ENCODE peak calls at places on chromosomes 6 and 20, in five cellular contexts. One of them, this sample, is unnamed.

GRCh38 chr20:39670987-39671386 is 708.8 kb downstream of the DHX35 start:
- DNase-seq in AG10803: no peak
- DNase-seq in fibroblast of mammary gland: no peak
- DNase-seq in GM13976: no peak
- DNase-seq in tibial artery: no peak
- DNase-seq in this sample: no peak

GRCh38 chr6:113137411-113137810 is 719.7 kb upstream of the MARCKS start:
- DNase-seq in AG10803: no peak
- DNase-seq in fibroblast of mammary gland: peak; percentile 31
- DNase-seq in GM13976: no peak
- DNase-seq in tibial artery: no peak
- DNase-seq in this sample: no peak

GRCh38 chr6:170450946-170451761 is 102.0 kb downstream of the PSMB1 start:
- DNase-seq in AG10803: no peak
- DNase-seq in fibroblast of mammary gland: no peak
- DNase-seq in GM13976: peak; percentile 26
- DNase-seq in tibial artery: no peak
- DNase-seq in this sample: no peak

GRCh38 chr6:81894286-81894685 is 141.8 kb upstream of the TENT5A start:
- DNase-seq in AG10803: peak; percentile 85
- DNase-seq in fibroblast of mammary gland: peak; percentile 85
- DNase-seq in GM13976: no peak
- DNase-seq in tibial artery: peak; percentile 31
- DNase-seq in this sample: no peak

GRCh38 chr6:75210885-75211739 is 5.3 kb upstream of the COL12A1 start:
- DNase-seq in AG10803: peak; percentile 73
- DNase-seq in fibroblast of mammary gland: peak; percentile 78
- DNase-seq in GM13976: peak; percentile 45
- DNase-seq in tibial artery: peak; percentile 57
- DNase-seq in this sample: peak; percentile 67

GRCh38 chr6:31049518-31049917 is 39.2 kb downstream of the MUC22 start:
- DNase-seq in AG10803: peak; percentile 12
- DNase-seq in fibroblast of mammary gland: peak; percentile 54
- DNase-seq in GM13976: no peak
- DNase-seq in tibial artery: no peak
- DNase-seq in this sample: no peak

GRCh38 chr6:11275598-11275997 is 43.1 kb upstream of the NEDD9 start:
- DNase-seq in AG10803: no peak
- DNase-seq in fibroblast of mammary gland: no peak
- DNase-seq in GM13976: peak; percentile 77
- DNase-seq in tibial artery: no peak
- DNase-seq in this sample: no peak

GRCh38 chr6:44475779-44476434 is 88.4 kb downstream of the CDC5L start:
- DNase-seq in AG10803: peak; percentile 65
- DNase-seq in fibroblast of mammary gland: peak; percentile 71
- DNase-seq in GM13976: peak; percentile 92
- DNase-seq in tibial artery: peak; percentile 72
- DNase-seq in this sample: peak; percentile 65

GRCh38 chr6:162119349-162119748 is 608.2 kb downstream of the PRKN start:
- DNase-seq in AG10803: peak; percentile 59
- DNase-seq in fibroblast of mammary gland: peak; percentile 60
- DNase-seq in GM13976: no peak
- DNase-seq in tibial artery: peak; percentile 42
- DNase-seq in this sample: no peak
- TF ChIP-seq CTCF in AG10803: peak; percentile 43
- TF ChIP-seq CTCF in fibroblast of mammary gland: peak; percentile 25
- TF ChIP-seq CTCF in GM13976: no peak
- TF ChIP-seq CTCF in tibial artery: no peak
- TF ChIP-seq CTCF in this sample: no peak

DNA sequence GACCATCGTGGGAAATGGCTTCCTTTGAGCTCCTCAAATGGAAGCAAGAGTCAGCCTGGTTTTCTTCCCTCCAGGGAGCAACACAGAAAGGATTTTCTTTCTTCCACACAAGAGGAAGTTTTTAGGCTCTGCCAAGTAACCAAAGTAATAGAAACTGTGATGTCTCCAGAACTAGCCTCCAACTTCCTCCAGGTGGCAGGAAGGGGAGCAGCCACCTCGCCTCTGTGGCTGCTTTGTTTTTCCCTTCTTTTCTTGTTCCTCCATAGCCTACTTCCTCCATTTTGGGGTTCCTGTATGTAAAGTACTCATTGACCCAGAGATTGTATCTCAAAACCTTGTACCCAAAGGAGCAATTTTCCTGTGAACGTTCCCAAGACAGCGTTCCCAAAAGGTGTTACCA is 32.7 kb upstream of the CCR6 start:
- DNase-seq in AG10803: no peak
- DNase-seq in fibroblast of mammary gland: no peak
- DNase-seq in GM13976: no peak
- DNase-seq in tibial artery: no peak
- DNase-seq in this sample: no peak
- TF ChIP-seq CTCF in AG10803: no peak
- TF ChIP-seq CTCF in fibroblast of mammary gland: no peak
- TF ChIP-seq CTCF in GM13976: no peak
- TF ChIP-seq CTCF in tibial artery: no peak
- TF ChIP-seq CTCF in this sample: no peak

DNA sequence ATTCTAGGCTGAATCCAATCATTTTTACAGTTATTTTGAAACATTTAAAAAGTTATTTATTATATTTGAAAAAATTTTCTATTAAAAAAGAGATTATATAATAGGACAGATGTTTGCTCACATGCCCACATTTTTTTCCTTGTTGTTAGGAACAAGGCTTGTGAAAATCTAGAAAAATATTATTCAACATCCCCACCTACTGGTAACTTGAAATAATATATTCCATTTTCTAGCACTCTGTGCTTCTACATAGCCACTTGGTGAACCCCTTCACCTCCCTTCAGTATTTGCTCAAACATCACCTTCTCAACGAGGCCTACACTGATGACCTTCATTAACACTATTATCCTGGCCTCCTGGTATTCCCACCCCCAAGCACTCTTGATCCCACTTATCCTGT is 18.4 kb upstream of the GPRC6A start:
- DNase-seq in AG10803: peak; percentile 33
- DNase-seq in fibroblast of mammary gland: peak; percentile 52
- DNase-seq in GM13976: peak; percentile 18
- DNase-seq in tibial artery: no peak
- DNase-seq in this sample: peak; percentile 57
- TF ChIP-seq CTCF in AG10803: peak; percentile 37
- TF ChIP-seq CTCF in fibroblast of mammary gland: peak; percentile 23
- TF ChIP-seq CTCF in GM13976: no peak
- TF ChIP-seq CTCF in tibial artery: no peak
- TF ChIP-seq CTCF in this sample: peak; percentile 71

DNA sequence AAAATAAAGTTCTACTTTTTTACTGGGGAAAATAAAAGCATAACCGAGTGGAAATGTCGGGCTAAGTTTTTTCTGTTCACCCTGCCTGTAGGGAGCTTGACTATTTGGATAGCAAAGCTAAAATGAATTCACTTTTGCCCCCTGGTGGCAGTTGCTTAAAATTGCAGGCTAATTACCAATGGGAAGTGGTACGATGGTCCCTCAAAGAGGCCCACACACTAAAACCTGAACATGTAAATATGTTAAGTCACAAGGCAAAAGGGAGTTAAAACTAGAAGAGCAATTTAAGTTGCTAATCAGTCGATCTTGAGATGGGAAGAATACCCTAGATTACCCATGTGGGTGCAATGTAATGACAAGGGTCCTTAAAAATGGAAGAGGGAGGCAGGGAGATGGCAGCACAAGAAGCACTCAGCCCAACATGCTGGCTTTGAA is 916 bp upstream of the SUN5 start:
- DNase-seq in AG10803: no peak
- DNase-seq in fibroblast of mammary gland: peak; percentile 25
- DNase-seq in GM13976: no peak
- DNase-seq in tibial artery: no peak
- DNase-seq in this sample: no peak
- TF ChIP-seq CTCF in AG10803: peak; percentile 35
- TF ChIP-seq CTCF in fibroblast of mammary gland: peak; percentile 53
- TF ChIP-seq CTCF in GM13976: no peak
- TF ChIP-seq CTCF in tibial artery: peak; percentile 7
- TF ChIP-seq CTCF in this sample: peak; percentile 83

DNA sequence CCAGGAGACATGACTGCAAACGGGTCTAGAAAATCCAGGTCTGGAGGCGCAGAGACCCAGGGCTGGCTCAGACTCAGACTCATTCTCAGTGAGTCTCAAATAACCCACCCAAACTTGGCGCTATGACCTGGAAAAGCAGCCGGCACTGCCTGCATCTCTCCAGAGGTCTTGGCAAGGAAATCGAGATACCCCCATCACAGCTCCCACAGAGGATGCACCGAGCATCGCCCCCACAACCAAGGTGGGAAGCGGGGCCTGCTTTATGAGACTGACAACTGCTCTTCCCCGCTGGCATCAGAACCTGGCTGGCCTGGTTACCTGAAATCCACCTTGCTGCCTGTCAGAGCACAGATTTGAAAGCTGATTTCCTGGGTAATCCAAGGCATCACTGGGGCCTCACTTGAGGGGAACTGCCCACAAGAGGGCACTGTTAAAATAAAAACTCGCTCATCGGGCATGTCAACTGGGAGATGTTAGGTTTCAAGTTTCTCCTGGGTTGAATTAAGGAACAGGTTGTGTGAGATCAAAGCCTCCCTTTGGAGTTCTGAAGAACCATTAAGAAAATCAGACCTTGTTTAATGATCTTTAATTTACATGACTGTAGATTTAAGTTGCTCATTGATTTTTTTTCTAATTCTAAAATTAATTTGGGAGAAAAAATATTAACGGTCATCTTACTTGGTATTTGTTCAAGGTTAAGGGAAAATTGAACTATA is 55.0 kb downstream of the KIF16B start:
- DNase-seq in AG10803: peak; percentile 34
- DNase-seq in fibroblast of mammary gland: peak; percentile 58
- DNase-seq in GM13976: peak; percentile 56
- DNase-seq in tibial artery: no peak
- DNase-seq in this sample: no peak
- TF ChIP-seq CTCF in AG10803: peak; percentile 69
- TF ChIP-seq CTCF in fibroblast of mammary gland: peak; percentile 67
- TF ChIP-seq CTCF in GM13976: peak; percentile 32
- TF ChIP-seq CTCF in tibial artery: peak; percentile 28
- TF ChIP-seq CTCF in this sample: peak; percentile 59

This sample was measured in HFFc6.